ENCODE peak calls at places on chromosome 6, in five cellular contexts. I is amygdala; O is effector CD4-positive, alpha-beta T cell; C is stimulated activated CD4-positive, alpha-beta T cell treated with anti-CD3 and anti-CD28 coated beads, Interleukin-1b, Interleukin-23, amount 100 ng/mL, for 1 hour; L is NCI-H1694. M is an unnamed sample.

GRCh38 chr6:42028234-42029061 is 21.9 kb upstream of the TAF8 start:
- DNase-seq in I (no peak), O (no peak), C (no peak), L (no peak), M (no peak)

GRCh38 chr6:29887330-29887818 is 55.0 kb upstream of the HLA-A start:
- DNase-seq in I (peak), O (peak), C (no peak), L (no peak), M (peak)

GRCh38 chr6:108452725-108453195 is 108.0 kb upstream of the FOXO3 start:
- DNase-seq in I (no peak), O (no peak), C (no peak), L (no peak), M (no peak)

GRCh38 chr6:42928748-42929087 is 562 bp upstream of the CNPY3 start:
- DNase-seq in I (no peak), O (no peak), C (no peak), L (no peak), M (no peak)

GRCh38 chr6:70398783-70399730 is 14.3 kb upstream of the FAM135A start:
- DNase-seq in I (no peak), O (no peak), C (no peak), L (no peak), M (no peak)

GRCh38 chr6:14948586-14949245 is 297.2 kb upstream of the JARID2 start:
- DNase-seq in I (no peak), O (no peak), C (no peak), L (no peak), M (no peak)

GRCh38 chr6:70413829-70414494 is 654 bp downstream of the FAM135A start:
- DNase-seq in I (peak), O (no peak), C (no peak), L (peak), M (peak)

GRCh38 chr6:3001773-3002293 is 2.1 kb downstream of the NQO2 start:
- DNase-seq in I (no peak), O (peak), C (no peak), L (no peak), M (peak)

GRCh38 chr6:80607814-80608391 is 501.4 kb downstream of the BCKDHB start:
- DNase-seq in I (no peak), O (no peak), C (no peak), L (no peak), M (peak)

GRCh38 chr6:4961322-4962168 is 42.3 kb downstream of the RPP40 start:
- DNase-seq in I (no peak), O (no peak), C (no peak), L (no peak), M (no peak)

GRCh38 chr6:56259163-56259562 is 11.8 kb upstream of the COL21A1 start:
- DNase-seq in I (no peak), O (no peak), C (no peak), L (no peak), M (no peak)

GRCh38 chr6:167574431-167575097 is 249.7 kb downstream of the TTLL2 start:
- DNase-seq in I (no peak), O (no peak), C (no peak), L (no peak), M (no peak)

GRCh38 chr6:36320475-36320874 is 16.2 kb downstream of the BNIP5 start:
- DNase-seq in I (no peak), O (no peak), C (no peak), L (no peak), M (no peak)

GRCh38 chr6:84066536-84066935 is 33.0 kb downstream of the MRAP2 start:
- DNase-seq in I (no peak), O (no peak), C (no peak), L (no peak), M (no peak)

GRCh38 chr6:135922170-135922569 is 70.7 kb downstream of the PDE7B start:
- DNase-seq in I (no peak), O (no peak), C (no peak), L (peak), M (peak)

GRCh38 chr6:32980488-32981038 is 12.2 kb downstream of the BRD2 start:
- DNase-seq in I (no peak), O (no peak), C (no peak), L (no peak), M (no peak)

GRCh38 chr6:15368873-15369272 is 123.0 kb downstream of the JARID2 start:
- DNase-seq in I (no peak), O (no peak), C (no peak), L (no peak), M (no peak)

GRCh38 chr6:34587325-34587724 is 31.2 kb upstream of the SPDEF start:
- DNase-seq in I (no peak), O (no peak), C (no peak), L (no peak), M (no peak)

GRCh38 chr6:20400476-20401402 is 940 bp upstream of the E2F3 start:
- DNase-seq in I (peak), O (peak), C (no peak), L (peak), M (no peak)

GRCh38 chr6:1792989-1793388 is 183.3 kb downstream of the FOXC1 start:
- DNase-seq in I (no peak), O (no peak), C (no peak), L (no peak), M (no peak)

GRCh38 chr6:166029506-166029905 is 138.1 kb downstream of the TBXT start:
- DNase-seq in I (no peak), O (no peak), C (no peak), L (no peak), M (no peak)

GRCh38 chr6:10461850-10462249 is 47.0 kb upstream of the TFAP2A start:
- DNase-seq in I (no peak), O (no peak), C (no peak), L (no peak), M (no peak)

GRCh38 chr6:37620519-37620918 is 77.2 kb downstream of the MDGA1 start:
- DNase-seq in I (no peak), O (no peak), C (no peak), L (no peak), M (no peak)

GRCh38 chr6:122651604-122652003 is 41.4 kb downstream of the PKIB start:
- DNase-seq in I (no peak), O (no peak), C (no peak), L (no peak), M (no peak)

GRCh38 chr6:130364224-130364780 is 1.5 kb upstream of the TMEM200A start:
- DNase-seq in I (no peak), O (no peak), C (no peak), L (no peak), M (no peak)

GRCh38 chr6:136921521-136921935 is 573 bp upstream of the SLC35D3 start:
- DNase-seq in I (no peak), O (no peak), C (no peak), L (no peak), M (no peak)

GRCh38 chr6:40528051-40528450 is 59.1 kb downstream of the LRFN2 start:
- DNase-seq in I (no peak), O (no peak), C (no peak), L (no peak), M (no peak)

GRCh38 chr6:136079701-136080565 is 170.2 kb downstream of the MTFR2 start:
- DNase-seq in I (no peak), O (no peak), C (no peak), L (no peak), M (no peak)

GRCh38 chr6:147559016-147559415 is 50.5 kb downstream of the SAMD5 start:
- DNase-seq in I (no peak), O (no peak), C (no peak), L (no peak), M (no peak)

M was measured in cerebellum.